ENCODE peak calls at places on chromosomes 11 and 22, in seven cellular contexts. Y, I, V, D, C, P and X are unnamed samples.

GRCh38 chr11:78832226-78832947 is 257.7 kb upstream of the NARS2 start:
- DNase-seq in Y (no peak), D (peak), C (no peak), P (no peak), V (no peak), I (no peak), X (no peak)

GRCh38 chr11:5004429-5005274 is 10.0 kb downstream of the OR51L1 start:
- DNase-seq in V (no peak), Y (peak), P (peak), C (peak), I (no peak), D (peak), X (no peak)

GRCh38 chr22:41873391-41873790 is 40.5 kb downstream of the SREBF2 start:
- DNase-seq in C (no peak), Y (no peak), V (no peak), P (no peak), I (peak), D (no peak), X (peak)

GRCh38 chr11:79237676-79238075 is 203.2 kb downstream of the TENM4 start:
- DNase-seq in Y (no peak), P (no peak), V (no peak), I (no peak), D (no peak), C (no peak), X (no peak)

GRCh38 chr22:49547751-49548239 is 279.9 kb downstream of the BRD1 start:
- DNase-seq in V (peak), I (no peak), P (no peak), D (no peak), C (no peak), Y (no peak), X (no peak)

GRCh38 chr11:72511393-72512047 is 77.2 kb upstream of the CLPB start:
- DNase-seq in Y (no peak), P (no peak), V (no peak), C (no peak), D (peak), I (no peak), X (no peak)

GRCh38 chr11:107501713-107502112 is 44.1 kb upstream of the CWF19L2 start:
- DNase-seq in V (no peak), I (no peak), Y (no peak), C (no peak), D (no peak), P (peak), X (no peak)

GRCh38 chr22:27875951-27876350 is 43.1 kb downstream of the PITPNB start:
- DNase-seq in I (no peak), V (no peak), Y (no peak), P (no peak), C (no peak), D (no peak), X (no peak)